ENCODE peak calls at places on chromosomes 13 and 19, in eight cellular contexts. V is stimulated activated CD8-positive, alpha-beta memory T cell treated with anti-CD3 and anti-CD28 coated beads, Interleukin-12 subunit alpha, Interleukin-12 subunit beta, amount 100 ng/mL, for 4 hours; J is fibroblast of the aortic adventitia; M is activated T-helper 1 cell treated with anti-CD3 and anti-CD28 coated beads, Interleukin-2, amount 50 U/mL, for 16 hours; D is upper lobe of right lung; Z is iPS DF 6.9; R is posterior cingulate gyrus; N is NCI-H510A. Y is an unnamed sample.

GRCh38 chr13:50635504-50635903 is 208.0 kb downstream of the DLEU7 start:
- DNase-seq in V (no peak), J (peak; percentile 97), M (no peak), D (no peak), Z (no peak), R (no peak), N (no peak), Y (no peak)

GRCh38 chr13:111919826-111920225 is 147.1 kb upstream of the SOX1 start:
- DNase-seq in V (no peak), J (no peak), M (no peak), D (no peak), Z (no peak), R (no peak), N (no peak), Y (no peak)

GRCh38 chr13:41756198-41756885 is 204.6 kb downstream of the VWA8 start:
- DNase-seq in V (no peak), J (no peak), M (no peak), D (no peak), Z (no peak), R (no peak), N (no peak), Y (no peak)

GRCh38 chr13:25130944-25131343 is 35.0 kb downstream of the PABPC3 start:
- DNase-seq in V (no peak), J (no peak), M (no peak), D (no peak), Z (no peak), R (no peak), N (no peak), Y (no peak)

GRCh38 chr19:54462713-54463530 is 656 bp downstream of the LENG9 start:
- DNase-seq in V (peak; percentile 47), J (peak; percentile 69), M (peak; percentile 39), D (peak; percentile 89), Z (no peak), R (peak; percentile 52), N (no peak), Y (peak; percentile 82)

GRCh38 chr19:42412223-42412622 is 15.0 kb downstream of the LIPE start:
- DNase-seq in V (no peak), J (no peak), M (no peak), D (no peak), Z (no peak), R (peak; percentile 74), N (no peak), Y (no peak)

GRCh38 chr13:43425234-43425633 is 361.5 kb downstream of the ENOX1 start:
- DNase-seq in V (no peak), J (no peak), M (no peak), D (no peak), Z (peak; percentile 41), R (no peak), N (no peak), Y (no peak)

GRCh38 chr13:41577437-41577836 is 120.1 kb downstream of the RGCC start:
- DNase-seq in V (no peak), J (peak; percentile 71), M (no peak), D (no peak), Z (no peak), R (no peak), N (no peak), Y (no peak)

GRCh38 chr13:49606747-49607648 is 21.3 kb upstream of the ARL11 start:
- DNase-seq in V (peak; percentile 58), J (peak; percentile 89), M (peak; percentile 67), D (peak; percentile 90), Z (no peak), R (peak; percentile 89), N (peak; percentile 25), Y (peak; percentile 79)

GRCh38 chr13:29892149-29892548 is 41.7 kb upstream of the UBL3 start:
- DNase-seq in V (no peak), J (no peak), M (no peak), D (no peak), Z (no peak), R (peak; percentile 52), N (no peak), Y (no peak)

GRCh38 chr19:1136201-1136600 is 32.4 kb downstream of the GPX4 start:
- DNase-seq in V (no peak), J (no peak), M (no peak), D (no peak), Z (no peak), R (no peak), N (peak; percentile 43), Y (no peak)

GRCh38 chr13:34419025-34419424 is 523.0 kb upstream of the NBEA start:
- DNase-seq in V (no peak), J (no peak), M (no peak), D (no peak), Z (no peak), R (peak; percentile 28), N (peak; percentile 62), Y (no peak)

GRCh38 chr13:102395174-102395573 is 6.7 kb downstream of the FGF14 start:
- DNase-seq in V (no peak), J (no peak), M (no peak), D (no peak), Z (no peak), R (no peak), N (no peak), Y (no peak)